ENCODE peak calls at places on chromosomes 16 and 17, in five cellular contexts. One of them, this sample, is unnamed.

GRCh38 chr16:11049396-11050059 is 105.2 kb downstream of the CLEC16A start:
- DNase-seq in stimulated activated CD4-positive, alpha-beta T cell treated with anti-CD3 and anti-CD28 coated beads, Interleukin-4, amount 100 ng/mL, for 24 hours: no peak
- DNase-seq in AG09319: no peak
- DNase-seq in H9: peak
- DNase-seq in stimulated activated CD8-positive, alpha-beta memory T cell treated with anti-CD3 and anti-CD28 coated beads, Interleukin-4, amount 100 ng/mL, for 24 hours: no peak
- DNase-seq in this sample: no peak

GRCh38 chr16:7086842-7087616 is 245.6 kb upstream of the RBFOX1 start:
- DNase-seq in stimulated activated CD8-positive, alpha-beta memory T cell treated with anti-CD3 and anti-CD28 coated beads, Interleukin-4, amount 100 ng/mL, for 24 hours: no peak
- DNase-seq in stimulated activated CD4-positive, alpha-beta T cell treated with anti-CD3 and anti-CD28 coated beads, Interleukin-4, amount 100 ng/mL, for 24 hours: no peak
- DNase-seq in AG09319: no peak
- DNase-seq in H9: peak
- DNase-seq in this sample: peak

GRCh38 chr16:89890886-89891657 is 17.7 kb downstream of the TCF25 start:
- DNase-seq in AG09319: no peak
- DNase-seq in stimulated activated CD8-positive, alpha-beta memory T cell treated with anti-CD3 and anti-CD28 coated beads, Interleukin-4, amount 100 ng/mL, for 24 hours: no peak
- DNase-seq in H9: no peak
- DNase-seq in stimulated activated CD4-positive, alpha-beta T cell treated with anti-CD3 and anti-CD28 coated beads, Interleukin-4, amount 100 ng/mL, for 24 hours: no peak
- DNase-seq in this sample: no peak

GRCh38 chr16:74922150-74923138 is 62.5 kb downstream of the WDR59 start:
- DNase-seq in stimulated activated CD8-positive, alpha-beta memory T cell treated with anti-CD3 and anti-CD28 coated beads, Interleukin-4, amount 100 ng/mL, for 24 hours: no peak
- DNase-seq in H9: no peak
- DNase-seq in AG09319: no peak
- DNase-seq in stimulated activated CD4-positive, alpha-beta T cell treated with anti-CD3 and anti-CD28 coated beads, Interleukin-4, amount 100 ng/mL, for 24 hours: no peak
- DNase-seq in this sample: no peak

GRCh38 chr17:31391496-31391949 is at the start of gene RAB11FIP4:
- DNase-seq in stimulated activated CD4-positive, alpha-beta T cell treated with anti-CD3 and anti-CD28 coated beads, Interleukin-4, amount 100 ng/mL, for 24 hours: no peak
- DNase-seq in AG09319: no peak
- DNase-seq in stimulated activated CD8-positive, alpha-beta memory T cell treated with anti-CD3 and anti-CD28 coated beads, Interleukin-4, amount 100 ng/mL, for 24 hours: no peak
- DNase-seq in H9: peak
- DNase-seq in this sample: peak

GRCh38 chr17:54220829-54221228 is 398.1 kb downstream of the KIF2B start:
- DNase-seq in AG09319: no peak
- DNase-seq in H9: no peak
- DNase-seq in stimulated activated CD4-positive, alpha-beta T cell treated with anti-CD3 and anti-CD28 coated beads, Interleukin-4, amount 100 ng/mL, for 24 hours: no peak
- DNase-seq in stimulated activated CD8-positive, alpha-beta memory T cell treated with anti-CD3 and anti-CD28 coated beads, Interleukin-4, amount 100 ng/mL, for 24 hours: no peak
- DNase-seq in this sample: no peak

GRCh38 chr17:42780816-42781638 is 617 bp downstream of the WNK4 start:
- DNase-seq in stimulated activated CD8-positive, alpha-beta memory T cell treated with anti-CD3 and anti-CD28 coated beads, Interleukin-4, amount 100 ng/mL, for 24 hours: no peak
- DNase-seq in stimulated activated CD4-positive, alpha-beta T cell treated with anti-CD3 and anti-CD28 coated beads, Interleukin-4, amount 100 ng/mL, for 24 hours: no peak
- DNase-seq in H9: peak
- DNase-seq in AG09319: no peak
- DNase-seq in this sample: no peak

GRCh38 chr16:53209489-53209888 is 154.7 kb downstream of the CHD9 start:
- DNase-seq in H9: no peak
- DNase-seq in stimulated activated CD8-positive, alpha-beta memory T cell treated with anti-CD3 and anti-CD28 coated beads, Interleukin-4, amount 100 ng/mL, for 24 hours: no peak
- DNase-seq in stimulated activated CD4-positive, alpha-beta T cell treated with anti-CD3 and anti-CD28 coated beads, Interleukin-4, amount 100 ng/mL, for 24 hours: no peak
- DNase-seq in AG09319: no peak
- DNase-seq in this sample: no peak

GRCh38 chr16:27318399-27319256 is 4.9 kb downstream of the IL4R start:
- DNase-seq in stimulated activated CD8-positive, alpha-beta memory T cell treated with anti-CD3 and anti-CD28 coated beads, Interleukin-4, amount 100 ng/mL, for 24 hours: peak
- DNase-seq in H9: no peak
- DNase-seq in AG09319: no peak
- DNase-seq in stimulated activated CD4-positive, alpha-beta T cell treated with anti-CD3 and anti-CD28 coated beads, Interleukin-4, amount 100 ng/mL, for 24 hours: peak
- DNase-seq in this sample: no peak

GRCh38 chr17:83062818-83063671 is 16.4 kb upstream of the METRNL start:
- DNase-seq in stimulated activated CD4-positive, alpha-beta T cell treated with anti-CD3 and anti-CD28 coated beads, Interleukin-4, amount 100 ng/mL, for 24 hours: no peak
- DNase-seq in stimulated activated CD8-positive, alpha-beta memory T cell treated with anti-CD3 and anti-CD28 coated beads, Interleukin-4, amount 100 ng/mL, for 24 hours: no peak
- DNase-seq in AG09319: no peak
- DNase-seq in H9: peak
- DNase-seq in this sample: no peak

GRCh38 chr16:73711441-73712080 is 585.1 kb upstream of the PSMD7 start:
- DNase-seq in H9: peak
- DNase-seq in stimulated activated CD4-positive, alpha-beta T cell treated with anti-CD3 and anti-CD28 coated beads, Interleukin-4, amount 100 ng/mL, for 24 hours: no peak
- DNase-seq in AG09319: no peak
- DNase-seq in stimulated activated CD8-positive, alpha-beta memory T cell treated with anti-CD3 and anti-CD28 coated beads, Interleukin-4, amount 100 ng/mL, for 24 hours: no peak
- DNase-seq in this sample: no peak

GRCh38 chr16:88454315-88455057 is 1.4 kb downstream of the ZFPM1 start:
- DNase-seq in H9: no peak
- DNase-seq in stimulated activated CD4-positive, alpha-beta T cell treated with anti-CD3 and anti-CD28 coated beads, Interleukin-4, amount 100 ng/mL, for 24 hours: no peak
- DNase-seq in AG09319: no peak
- DNase-seq in stimulated activated CD8-positive, alpha-beta memory T cell treated with anti-CD3 and anti-CD28 coated beads, Interleukin-4, amount 100 ng/mL, for 24 hours: peak
- DNase-seq in this sample: no peak

GRCh38 chr17:77881545-77881944 is 77.0 kb upstream of the TNRC6C start:
- DNase-seq in H9: no peak
- DNase-seq in AG09319: no peak
- DNase-seq in stimulated activated CD8-positive, alpha-beta memory T cell treated with anti-CD3 and anti-CD28 coated beads, Interleukin-4, amount 100 ng/mL, for 24 hours: peak
- DNase-seq in stimulated activated CD4-positive, alpha-beta T cell treated with anti-CD3 and anti-CD28 coated beads, Interleukin-4, amount 100 ng/mL, for 24 hours: peak
- DNase-seq in this sample: peak

GRCh38 chr16:78822509-78822908 is 723.1 kb downstream of the WWOX start:
- DNase-seq in AG09319: no peak
- DNase-seq in stimulated activated CD4-positive, alpha-beta T cell treated with anti-CD3 and anti-CD28 coated beads, Interleukin-4, amount 100 ng/mL, for 24 hours: no peak
- DNase-seq in stimulated activated CD8-positive, alpha-beta memory T cell treated with anti-CD3 and anti-CD28 coated beads, Interleukin-4, amount 100 ng/mL, for 24 hours: no peak
- DNase-seq in H9: no peak
- DNase-seq in this sample: no peak

GRCh38 chr16:88732172-88732960 is 26.1 kb downstream of the CTU2 start:
- DNase-seq in stimulated activated CD8-positive, alpha-beta memory T cell treated with anti-CD3 and anti-CD28 coated beads, Interleukin-4, amount 100 ng/mL, for 24 hours: no peak
- DNase-seq in H9: no peak
- DNase-seq in stimulated activated CD4-positive, alpha-beta T cell treated with anti-CD3 and anti-CD28 coated beads, Interleukin-4, amount 100 ng/mL, for 24 hours: no peak
- DNase-seq in AG09319: no peak
- DNase-seq in this sample: no peak

GRCh38 chr17:77709594-77709993 is 248.9 kb upstream of the TNRC6C start:
- DNase-seq in H9: peak
- DNase-seq in AG09319: no peak
- DNase-seq in stimulated activated CD4-positive, alpha-beta T cell treated with anti-CD3 and anti-CD28 coated beads, Interleukin-4, amount 100 ng/mL, for 24 hours: no peak
- DNase-seq in stimulated activated CD8-positive, alpha-beta memory T cell treated with anti-CD3 and anti-CD28 coated beads, Interleukin-4, amount 100 ng/mL, for 24 hours: no peak
- DNase-seq in this sample: no peak